ENCODE peak calls at places on chromosomes 2 and 18, in four cellular contexts. Q, O, U and D are unnamed samples.
A peak's percentile ranks its signal among the peaks of the same experiment; 100 is the strongest.

GRCh38 chr2:216343221-216343985 is 28.9 kb downstream of the MARCHF4 start:
- DNase-seq in Q (no peak), O (no peak), U (no peak), D (no peak)

GRCh38 chr18:48644029-48644428 is 105.2 kb downstream of the CTIF start:
- DNase-seq in Q (no peak), O (no peak), U (no peak), D (no peak)

GRCh38 chr2:96091711-96092579 is 24.4 kb downstream of the ADRA2B start:
- DNase-seq in Q (no peak), O (no peak), U (peak; percentile 54), D (no peak)

GRCh38 chr2:150041721-150042450 is 445.6 kb downstream of the RND3 start:
- DNase-seq in Q (no peak), O (no peak), U (no peak), D (no peak)

GRCh38 chr2:109396338-109397180 is 217.2 kb downstream of the SEPTIN10 start:
- DNase-seq in Q (no peak), O (no peak), U (no peak), D (no peak)

GRCh38 chr2:99404039-99404799 is 67.0 kb downstream of the EIF5B start:
- DNase-seq in Q (no peak), O (no peak), U (no peak), D (no peak)

GRCh38 chr18:62710417-62710816 is 4.9 kb upstream of the PHLPP1 start:
- DNase-seq in Q (no peak), O (peak; percentile 11), U (no peak), D (no peak)

GRCh38 chr18:23745366-23745765 is 56.1 kb downstream of the LAMA3 start:
- DNase-seq in Q (no peak), O (no peak), U (no peak), D (no peak)

GRCh38 chr2:29334723-29335122 is 219.5 kb downstream of the CLIP4 start:
- DNase-seq in Q (no peak), O (no peak), U (no peak), D (no peak)

GRCh38 chr2:24682357-24682756 is 110.8 kb downstream of the PTRHD1 start:
- DNase-seq in Q (no peak), O (no peak), U (no peak), D (no peak)

GRCh38 chr2:71748227-71748626 is 294.9 kb downstream of the DYSF start:
- DNase-seq in Q (no peak), O (no peak), U (no peak), D (no peak)

GRCh38 chr2:217330647-217331046 is 470.8 kb upstream of the TNP1 start:
- DNase-seq in Q (no peak), O (no peak), U (no peak), D (no peak)

GRCh38 chr2:23585218-23585945 is 200.4 kb downstream of the KLHL29 start:
- DNase-seq in Q (no peak), O (no peak), U (no peak), D (no peak)

GRCh38 chr2:167144179-167144898 is 256.1 kb downstream of the XIRP2 start:
- DNase-seq in Q (no peak), O (no peak), U (no peak), D (no peak)

GRCh38 chr18:59787998-59788875 is 91.0 kb upstream of the CCBE1 start:
- DNase-seq in Q (no peak), O (no peak), U (no peak), D (no peak)
- TF ChIP-seq TCF12 in Q (no peak), O (peak; percentile 61), U (no peak), D (no peak)

GRCh38 chr2:178574789-178575188 is 94.5 kb downstream of the PLEKHA3 start:
- DNase-seq in Q (no peak), O (no peak), U (no peak), D (no peak)
- TF ChIP-seq TCF12 in Q (no peak), O (no peak), U (no peak), D (no peak)

GRCh38 chr2:208128136-208128535 is 1.5 kb downstream of the CRYGC start:
- DNase-seq in Q (no peak), O (no peak), U (peak; percentile 36), D (no peak)

GRCh38 chr2:208134928-208135586 is 5.4 kb upstream of the CRYGC start:
- DNase-seq in Q (peak; percentile 33), O (no peak), U (no peak), D (no peak)

GRCh38 chr2:208127090-208127489 is 2.5 kb downstream of the CRYGC start:
- DNase-seq in Q (no peak), O (no peak), U (no peak), D (no peak)

GRCh38 chr2:208125242-208125641 is 918 bp upstream of the CRYGD start:
- DNase-seq in Q (no peak), O (no peak), U (no peak), D (no peak)

GRCh38 chr2:208129804-208130712 is at the start of gene CRYGC:
- DNase-seq in Q (peak; percentile 84), O (peak; percentile 46), U (no peak), D (no peak)
- TF ChIP-seq TCF12 in Q (no peak), O (peak; percentile 51), U (no peak), D (no peak)

DNA sequence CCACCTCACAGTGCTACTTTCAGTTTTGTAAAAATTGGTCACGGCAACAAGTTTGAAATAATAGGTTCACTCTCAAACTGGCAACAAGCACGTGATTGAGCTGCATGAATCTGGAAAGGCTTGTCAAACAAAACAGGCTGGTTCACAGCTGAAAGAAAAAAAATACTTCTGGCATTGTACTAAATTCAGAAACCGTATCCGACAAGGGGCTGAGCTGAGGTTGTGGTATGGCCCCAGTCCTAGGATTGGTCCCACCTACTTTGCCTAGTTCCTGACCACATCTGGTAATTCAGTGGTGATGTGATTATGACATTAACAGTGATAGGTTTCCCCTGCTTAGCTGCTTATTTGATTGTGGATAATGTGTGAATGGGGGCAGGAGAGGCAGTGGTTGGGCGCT is 326.5 kb upstream of the THUMPD2 start:
- DNase-seq in Q (no peak), O (no peak), U (no peak), D (no peak)
- TF ChIP-seq TCF12 in Q (no peak), O (no peak), U (no peak), D (no peak)

DNA sequence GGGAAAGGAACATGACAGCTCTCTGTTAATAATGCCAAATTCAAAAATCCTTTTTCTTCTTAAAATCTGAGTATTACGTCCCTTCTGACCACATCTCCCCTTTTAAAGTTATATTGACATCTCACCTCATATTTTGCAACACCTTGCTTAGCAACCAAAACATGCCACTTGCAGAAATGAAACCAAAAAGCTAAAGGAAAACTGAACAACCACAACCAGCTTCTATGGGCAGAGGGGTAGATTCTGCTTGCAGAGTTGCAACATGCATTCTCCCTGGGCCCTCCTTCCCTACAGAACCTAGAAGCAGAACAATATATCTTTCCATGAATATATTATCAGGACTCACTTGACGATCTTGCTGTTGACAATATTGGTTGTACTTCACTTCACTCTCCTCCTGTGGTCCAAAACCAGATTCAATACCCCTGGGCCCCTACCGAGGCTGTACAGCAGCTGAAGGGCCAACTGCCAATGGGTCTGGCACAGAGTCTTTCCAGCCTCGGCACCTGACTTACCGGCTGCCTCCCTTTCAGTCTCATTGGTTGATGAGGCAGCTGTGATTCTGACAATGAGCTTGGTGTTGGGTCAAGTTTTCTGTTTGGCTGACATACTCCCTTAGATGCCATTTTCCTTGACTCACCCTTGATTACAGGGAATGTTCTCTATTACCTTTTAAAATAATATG is 616.6 kb downstream of the ZEB2 start:
- DNase-seq in Q (no peak), O (no peak), U (no peak), D (no peak)
- TF ChIP-seq TCF12 in Q (no peak), O (no peak), U (no peak), D (no peak)

DNA sequence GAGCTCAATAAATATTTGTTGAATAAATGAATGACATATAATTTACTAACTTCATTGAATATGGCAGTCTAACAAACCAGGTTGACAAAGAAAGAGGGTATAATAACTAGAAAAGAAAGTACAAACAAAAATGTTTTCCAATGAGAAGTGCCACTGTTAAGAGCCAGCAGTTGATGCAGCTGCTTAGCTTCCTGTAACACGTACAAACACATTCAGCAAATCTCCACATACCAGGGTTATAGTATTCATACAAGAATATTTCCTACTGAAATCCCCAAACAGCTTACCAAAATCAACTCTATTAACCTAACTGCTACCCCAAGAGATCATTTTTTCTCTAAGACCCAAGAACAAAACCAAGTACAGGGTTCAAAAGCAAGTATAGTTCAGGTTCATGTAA is 77.7 kb downstream of the THADA start:
- DNase-seq in Q (no peak), O (no peak), U (no peak), D (no peak)
- TF ChIP-seq TCF12 in Q (no peak), O (no peak), U (no peak), D (no peak)